ENCODE peak calls at places on chromosomes 2 and 18, in ten cellular contexts. T is LoVo; O is AG09309; Y is posterior cingulate gyrus; Z is SW480; C is Ammon's horn; U is NCI-H1417; H is stimulated activated CD4-positive, alpha-beta T cell treated with anti-CD3 and anti-CD28 coated beads, Interleukin-12 subunit alpha, Interleukin-12 subunit beta, amount 100 ng/mL, for 4 hours; V is NCI-H1105; S is fibroblast of lung. J is an unnamed sample.
A peak's percentile ranks its signal among the peaks of the same experiment; 100 is the strongest.

GRCh38 chr2:42590176-42590575 is 21.7 kb downstream of the MTA3 start:
- DNase-seq in O (no peak), H (no peak), T (no peak), Z (no peak), C (no peak), U (no peak), Y (no peak), V (no peak), S (no peak), J (no peak)

GRCh38 chr2:47237375-47238357 is 82.6 kb upstream of the STPG4 start:
- DNase-seq in Y (no peak), T (no peak), U (no peak), C (no peak), H (no peak), V (no peak), S (peak; percentile 67), Z (no peak), O (no peak), J (peak; percentile 85)

GRCh38 chr18:49459404-49460171 is 857 bp downstream of the DYM start:
- DNase-seq in S (no peak), C (peak; percentile 33), Z (peak; percentile 11), H (peak; percentile 16), O (no peak), U (peak; percentile 46), T (no peak), V (no peak), Y (no peak), J (no peak)

GRCh38 chr2:187499941-187500532 is 52.0 kb upstream of the CALCRL start:
- DNase-seq in U (peak; percentile 20), Y (peak; percentile 88), C (peak; percentile 70), S (peak; percentile 74), V (peak; percentile 43), T (peak; percentile 74), H (peak; percentile 23), O (no peak), Z (peak; percentile 31), J (peak; percentile 82)

GRCh38 chr2:73291093-73291460 is 2.3 kb downstream of the EGR4 start:
- DNase-seq in Y (no peak), C (no peak), S (peak; percentile 54), T (no peak), O (no peak), Z (no peak), V (no peak), U (no peak), H (peak; percentile 62), J (no peak)

GRCh38 chr2:110869472-110870446 is 137.4 kb downstream of the ACOXL start:
- DNase-seq in C (no peak), V (no peak), U (no peak), O (no peak), Z (peak; percentile 16), H (no peak), S (peak; percentile 57), Y (no peak), T (peak; percentile 32), J (peak; percentile 4)

GRCh38 chr2:101909760-101910159 is 82.0 kb upstream of the IL1R2 start:
- DNase-seq in Y (no peak), Z (no peak), O (no peak), V (no peak), U (no peak), S (no peak), H (no peak), T (no peak), C (no peak), J (no peak)

GRCh38 chr2:84498150-84498799 is 18.0 kb upstream of the DNAH6 start:
- DNase-seq in H (no peak), V (no peak), C (no peak), Y (no peak), S (no peak), Z (no peak), T (no peak), O (no peak), U (no peak), J (no peak)

GRCh38 chr2:30981519-30981918 is 156.7 kb downstream of the GALNT14 start:
- DNase-seq in V (no peak), Y (no peak), Z (no peak), H (no peak), T (no peak), C (no peak), O (no peak), U (no peak), S (no peak), J (no peak)

GRCh38 chr2:67037655-67038054 is 359.5 kb upstream of the ETAA1 start:
- DNase-seq in S (no peak), O (no peak), U (peak; percentile 92), H (no peak), Y (no peak), Z (peak; percentile 65), T (no peak), C (no peak), V (peak; percentile 73), J (no peak)

GRCh38 chr18:3340682-3341097 is 78.8 kb downstream of the MYL12B start:
- DNase-seq in U (peak; percentile 5), V (no peak), O (no peak), C (no peak), S (peak; percentile 30), Z (peak; percentile 58), Y (no peak), T (peak; percentile 19), H (no peak), J (no peak)

GRCh38 chr2:195639238-195639858 is 17.7 kb upstream of the SLC39A10 start:
- DNase-seq in U (no peak), S (no peak), T (no peak), O (no peak), V (no peak), C (no peak), H (no peak), Y (no peak), Z (no peak), J (no peak)

GRCh38 chr2:168934826-168935225 is 33.7 kb downstream of the G6PC2 start:
- DNase-seq in Y (no peak), Z (no peak), V (no peak), U (no peak), T (no peak), H (no peak), O (peak; percentile 14), S (no peak), C (no peak), J (no peak)

GRCh38 chr2:21358971-21359370 is 235.2 kb downstream of the TDRD15 start:
- DNase-seq in C (no peak), Z (no peak), O (no peak), U (no peak), Y (no peak), S (no peak), T (no peak), V (no peak), H (no peak), J (no peak)

GRCh38 chr2:9982248-9982647 is 30.8 kb downstream of the GRHL1 start:
- DNase-seq in C (no peak), O (peak; percentile 81), Y (no peak), Z (no peak), T (no peak), S (peak; percentile 95), V (no peak), U (no peak), H (no peak), J (peak; percentile 68)

GRCh38 chr2:174209325-174209724 is 39.0 kb downstream of the OLA1 start:
- DNase-seq in C (no peak), V (no peak), H (no peak), O (no peak), Z (no peak), U (no peak), Y (no peak), T (no peak), S (no peak), J (no peak)

GRCh38 chr2:11097038-11097720 is 58.1 kb upstream of the SLC66A3 start:
- DNase-seq in Y (no peak), H (no peak), S (peak; percentile 60), O (peak; percentile 34), U (no peak), Z (no peak), T (no peak), C (no peak), V (no peak), J (peak; percentile 25)

GRCh38 chr2:109346601-109347228 is 217.7 kb downstream of the SH3RF3 start:
- DNase-seq in O (no peak), H (no peak), C (no peak), S (no peak), Y (peak; percentile 80), T (no peak), U (no peak), V (no peak), Z (no peak), J (no peak)

GRCh38 chr2:25894135-25894830 is 16.0 kb upstream of the ASXL2 start:
- DNase-seq in U (no peak), Y (peak; percentile 86), V (no peak), H (no peak), O (no peak), T (no peak), C (peak; percentile 70), Z (no peak), S (peak; percentile 43), J (peak; percentile 39)

GRCh38 chr2:46706264-46706983 is 209.2 kb downstream of the MCFD2 start:
- DNase-seq in O (no peak), T (no peak), U (no peak), S (no peak), Z (no peak), C (no peak), H (no peak), V (no peak), Y (no peak), J (no peak)

GRCh38 chr2:239296020-239296932 is 104.5 kb downstream of the HDAC4 start:
- DNase-seq in Y (peak; percentile 91), V (no peak), S (no peak), U (no peak), H (no peak), T (no peak), O (no peak), C (peak; percentile 73), Z (no peak), J (no peak)

GRCh38 chr2:47339745-47340541 is 63.0 kb upstream of the MSH2 start:
- DNase-seq in U (peak; percentile 83), T (peak; percentile 77), O (no peak), Y (peak; percentile 59), H (no peak), S (no peak), Z (no peak), V (no peak), C (no peak), J (peak; percentile 68)

GRCh38 chr2:216827073-216827725 is 32.7 kb downstream of the TNP1 start:
- DNase-seq in T (no peak), S (no peak), U (no peak), V (no peak), H (no peak), O (no peak), Z (no peak), C (no peak), Y (peak; percentile 73), J (no peak)

GRCh38 chr2:236075802-236076201 is 92.4 kb downstream of the GBX2 start:
- DNase-seq in V (no peak), Z (no peak), O (no peak), S (no peak), H (no peak), T (no peak), U (no peak), Y (peak; percentile 76), C (no peak), J (no peak)

GRCh38 chr2:12619975-12620374 is 96.8 kb upstream of the TRIB2 start:
- DNase-seq in H (no peak), V (no peak), U (no peak), C (no peak), Y (no peak), T (peak; percentile 41), Z (no peak), S (peak; percentile 91), O (peak; percentile 80), J (peak; percentile 93)

GRCh38 chr2:96117701-96118588 is 1.6 kb upstream of the ADRA2B start:
- DNase-seq in U (no peak), O (no peak), Y (peak; percentile 76), T (peak; percentile 2), C (no peak), Z (peak; percentile 25), V (no peak), S (no peak), H (no peak), J (no peak)

GRCh38 chr2:44688442-44689124 is 252.9 kb upstream of the SIX3 start:
- DNase-seq in Z (no peak), H (no peak), T (no peak), U (no peak), Y (no peak), C (no peak), S (no peak), O (no peak), V (no peak), J (no peak)

GRCh38 chr2:98952971-98953370 is 16.9 kb upstream of the CRACDL start:
- DNase-seq in T (no peak), Z (no peak), V (no peak), U (no peak), Y (no peak), O (no peak), H (no peak), C (no peak), S (no peak), J (peak; percentile 20)